ENCODE peak calls at places on chromosome 5, in eight cellular contexts. P, Y, T, J, K, O, U and C are unnamed samples. For H3K36me3, the result is how much of the 10 kb centered on the place peaks cover.

GRCh38 chr5:14809369-14810144 is 62.0 kb downstream of the ANKH start:
- DNase-seq in U (no peak), P (no peak), J (peak), T (peak), O (no peak), K (peak), Y (no peak), C (peak)

GRCh38 chr5:75340714-75341478 is 3.9 kb downstream of the HMGCR start:
- DNase-seq in K (no peak), P (no peak), Y (no peak), U (no peak), J (no peak), O (no peak), T (no peak), C (no peak)

GRCh38 chr5:164139423-164139822 is 634.0 kb downstream of the MAT2B start:
- DNase-seq in J (no peak), O (no peak), Y (no peak), U (no peak), T (no peak), K (no peak), P (no peak), C (no peak)

GRCh38 chr5:90421136-90421535 is 11.6 kb upstream of the CETN3 start:
- DNase-seq in O (no peak), J (no peak), K (peak), P (no peak), T (peak), Y (no peak), U (no peak), C (peak)

GRCh38 chr5:95924720-95925119 is 36.9 kb downstream of the ELL2 start:
- DNase-seq in K (no peak), P (no peak), U (no peak), O (no peak), Y (no peak), T (peak), J (no peak), C (no peak)

GRCh38 chr5:59275537-59276276 is 617.8 kb downstream of the PDE4D start:
- DNase-seq in Y (no peak), P (no peak), O (no peak), T (no peak), U (no peak), K (peak), J (peak), C (peak)

GRCh38 chr5:61582421-61582820 is 250.4 kb downstream of the ZSWIM6 start:
- DNase-seq in J (no peak), K (no peak), O (no peak), P (no peak), Y (no peak), T (no peak), U (no peak), C (no peak)

GRCh38 chr5:16437974-16438373 is 27.6 kb downstream of the ZNF622 start:
- DNase-seq in K (no peak), T (no peak), J (no peak), O (no peak), Y (no peak), U (no peak), P (no peak), C (no peak)

GRCh38 chr5:54171645-54172384 is 138.6 kb downstream of the ARL15 start:
- DNase-seq in K (peak), Y (no peak), U (no peak), J (no peak), O (no peak), P (no peak), T (no peak), C (peak)

GRCh38 chr5:74634611-74635286 is 5.8 kb downstream of the ENC1 start:
- DNase-seq in Y (no peak), K (no peak), U (no peak), T (no peak), P (no peak), J (no peak), O (no peak), C (no peak)

GRCh38 chr5:39015743-39016586 is 58.2 kb downstream of the RICTOR start:
- DNase-seq in T (peak), O (no peak), K (no peak), J (no peak), P (no peak), Y (no peak), U (no peak), C (no peak)

GRCh38 chr5:149452007-149452664 is 73.0 kb upstream of the IL17B start:
- DNase-seq in P (no peak), U (peak), Y (no peak), K (peak), O (no peak), J (peak), T (peak), C (peak)

GRCh38 chr5:76483433-76483832 is 80.3 kb downstream of the IQGAP2 start:
- DNase-seq in J (no peak), O (no peak), K (no peak), P (no peak), U (no peak), T (no peak), Y (no peak), C (no peak)

GRCh38 chr5:61966991-61967390 is 339.0 kb upstream of the KIF2A start:
- DNase-seq in P (no peak), K (no peak), O (no peak), U (no peak), T (no peak), J (no peak), Y (no peak), C (no peak)

GRCh38 chr5:134176523-134177196 is at the start of gene SKP1:
- DNase-seq in J (peak), Y (peak), T (peak), K (peak), U (peak), P (peak), O (peak), C (peak)

GRCh38 chr5:17340363-17340762 is 122.9 kb downstream of the BASP1 start:
- DNase-seq in K (no peak), U (no peak), Y (no peak), T (no peak), J (no peak), P (no peak), O (no peak), C (no peak)

GRCh38 chr5:105475401-105475800 is 1912.8 kb upstream of the NUDT12 start:
- DNase-seq in T (no peak), Y (no peak), J (no peak), U (no peak), P (peak), O (no peak), K (no peak), C (no peak)

GRCh38 chr5:94243612-94244011 is 374.8 kb downstream of the KIAA0825 start:
- DNase-seq in U (no peak), O (no peak), T (no peak), Y (no peak), P (no peak), J (no peak), K (no peak), C (no peak)

GRCh38 chr5:135243194-135244191 is 155.5 kb downstream of the MACROH2A1 start:
- DNase-seq in U (peak), T (peak), K (peak), O (peak), J (peak), P (peak), Y (peak), C (peak)

GRCh38 chr5:107284822-107285510 is 385.8 kb downstream of the EFNA5 start:
- DNase-seq in P (no peak), O (no peak), K (no peak), Y (no peak), J (no peak), U (no peak), T (no peak), C (no peak)

GRCh38 chr5:109739741-109740140 is 50.0 kb downstream of the MAN2A1 start:
- DNase-seq in T (no peak), Y (no peak), U (no peak), K (no peak), P (no peak), J (no peak), O (no peak), C (no peak)

GRCh38 chr5:133124891-133125290 is 73.1 kb downstream of the HSPA4 start:
- DNase-seq in O (no peak), P (no peak), U (no peak), Y (no peak), T (no peak), K (no peak), J (no peak), C (no peak)

GRCh38 chr5:147831465-147831864 is at the start of gene SPINK1:
- DNase-seq in T (no peak), U (no peak), O (no peak), P (no peak), Y (no peak), J (no peak), K (peak), C (peak)

GRCh38 chr5:77400645-77401044 is 91.5 kb downstream of the WDR41 start:
- DNase-seq in K (no peak), J (no peak), O (no peak), T (no peak), P (no peak), U (no peak), Y (no peak), C (no peak)

GRCh38 chr5:113059232-113059805 is 82.7 kb downstream of the DCP2 start:
- DNase-seq in J (no peak), T (no peak), P (no peak), K (no peak), Y (no peak), U (peak), O (no peak), C (no peak)

GRCh38 chr5:107295914-107296313 is 374.8 kb downstream of the EFNA5 start:
- DNase-seq in O (no peak), U (no peak), J (no peak), P (no peak), T (no peak), Y (no peak), K (no peak), C (no peak)

GRCh38 chr5:176938472-176938871 is 39.3 kb upstream of the HK3 start:
- DNase-seq in J (no peak), Y (no peak), K (no peak), P (no peak), U (no peak), T (no peak), O (no peak), C (no peak)
- H3K36me3 ChIP-seq in J (under half), Y (under half), K (half or more), P (under half), U (half or more), T (under half), O (under half), C (under half)

GRCh38 chr5:172455087-172455381 is 709 bp upstream of the SH3PXD2B start:
- DNase-seq in Y (no peak), K (no peak), O (no peak), T (no peak), P (no peak), U (no peak), J (no peak), C (peak)

GRCh38 chr5:172455511-172456061 is 1.3 kb upstream of the SH3PXD2B start:
- DNase-seq in Y (no peak), U (no peak), O (peak), T (no peak), K (no peak), J (peak), P (no peak), C (peak)

GRCh38 chr5:172453986-172454354 is 355 bp downstream of the SH3PXD2B start:
- DNase-seq in Y (no peak), U (peak), O (no peak), J (peak), T (no peak), P (no peak), K (no peak), C (peak)

GRCh38 chr5:172453206-172453985 is 929 bp downstream of the SH3PXD2B start:
- DNase-seq in J (peak), O (peak), U (peak), P (peak), K (peak), Y (no peak), T (peak), C (peak)

DNA sequence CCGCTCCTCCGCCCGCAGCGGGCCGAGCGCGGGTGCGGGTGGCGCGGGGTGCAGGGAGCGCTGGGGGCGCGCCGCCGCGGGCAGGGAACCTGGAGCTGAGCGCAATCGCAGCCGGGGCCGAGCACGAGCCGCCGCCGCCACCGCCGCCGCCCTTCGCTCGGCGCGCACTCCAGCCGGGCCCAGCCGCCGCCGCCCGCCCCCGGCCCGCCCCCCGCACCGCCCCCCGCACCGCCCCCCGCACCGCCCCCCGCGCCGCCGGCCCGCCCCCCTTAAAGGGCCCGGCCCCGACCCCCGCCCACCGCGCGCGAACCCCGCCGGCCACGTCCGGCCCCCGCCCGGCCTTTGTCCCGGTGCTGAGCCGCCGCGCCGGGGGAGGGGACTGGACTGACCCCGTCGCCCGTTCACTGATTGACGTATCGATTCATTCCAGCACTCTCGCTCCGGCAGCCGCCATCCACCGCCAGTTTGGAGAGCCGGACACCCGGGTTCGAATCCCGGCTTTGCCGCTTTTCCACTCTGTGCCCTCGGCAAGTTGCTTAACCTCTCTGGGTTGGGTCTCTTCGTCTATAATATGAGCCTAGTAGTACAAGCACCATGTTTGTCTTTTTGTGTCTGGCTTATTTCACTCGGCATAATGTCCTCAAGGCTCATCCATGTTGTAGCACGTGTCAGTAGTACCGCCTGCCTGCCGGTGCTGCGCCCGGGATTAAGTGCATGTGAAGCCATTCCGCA is at the start of gene SH3PXD2B:
- DNase-seq in Y (peak), T (peak), K (peak), O (peak), J (peak), U (peak), P (peak), C (peak)
- TF ChIP-seq EP300 in Y (no peak), T (no peak), K (no peak), O (no peak), J (no peak), U (no peak), P (no peak), C (no peak)

GRCh38 chr5:23473915-23474679 is 33.3 kb upstream of the PRDM9 start:
- DNase-seq in U (no peak), J (no peak), P (no peak), K (no peak), Y (no peak), T (no peak), O (no peak), C (no peak)
- TF ChIP-seq POLR2AphosphoS5 in U (no peak), J (no peak), P (no peak), K (no peak), Y (no peak), T (no peak), O (no peak), C (no peak)

DNA sequence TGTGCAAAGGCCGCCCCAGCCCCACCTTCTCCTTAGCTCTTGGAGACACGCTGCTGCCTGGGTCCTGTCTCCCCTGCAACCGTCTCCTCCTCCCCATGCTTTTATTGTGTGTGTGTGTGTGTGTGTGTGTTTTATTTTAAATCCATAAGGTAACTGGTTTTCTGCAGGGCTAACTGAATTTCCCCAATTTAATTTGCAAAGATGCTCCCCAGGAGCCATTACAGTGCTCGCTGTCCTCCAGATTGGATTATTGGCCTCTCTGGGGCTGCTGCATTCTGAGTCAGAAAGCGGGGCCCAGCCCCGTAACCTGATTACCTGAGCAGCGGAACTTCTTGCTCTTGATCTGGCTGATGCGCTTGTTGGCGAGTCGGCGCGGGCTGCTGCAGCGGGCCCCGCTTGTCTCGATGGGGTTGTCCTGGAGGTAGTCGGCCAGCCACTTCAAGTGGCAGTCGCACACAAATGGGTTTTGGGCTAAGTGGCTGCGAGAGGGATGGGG is 193.3 kb upstream of the PANK3 start:
- DNase-seq in K (no peak), T (no peak), U (peak), O (no peak), Y (peak), J (no peak), P (no peak), C (no peak)
- H3K36me3 ChIP-seq in K (under half), T (under half), U (half or more), O (under half), Y (under half), J (under half), P (under half), C (under half)

GRCh38 chr5:141636413-141637265 is at the start of the genes HDAC3 and RELL2:
- DNase-seq in P (peak), Y (peak), T (peak), J (peak), K (peak), U (peak), O (peak), C (peak)

GRCh38 chr5:141638771-141639170 is 2.0 kb downstream of the RELL2 start:
- DNase-seq in Y (no peak), P (no peak), K (no peak), T (no peak), O (no peak), J (no peak), U (no peak), C (no peak)

GRCh38 chr5:141636106-141636412 is 590 bp downstream of the HDAC3 start:
- DNase-seq in O (no peak), J (no peak), P (no peak), T (no peak), K (no peak), U (no peak), Y (no peak), C (no peak)

GRCh38 chr5:141637693-141638419 is 1.1 kb downstream of the RELL2 start:
- DNase-seq in T (peak), O (peak), K (peak), J (peak), P (no peak), Y (peak), U (peak), C (peak)

DNA sequence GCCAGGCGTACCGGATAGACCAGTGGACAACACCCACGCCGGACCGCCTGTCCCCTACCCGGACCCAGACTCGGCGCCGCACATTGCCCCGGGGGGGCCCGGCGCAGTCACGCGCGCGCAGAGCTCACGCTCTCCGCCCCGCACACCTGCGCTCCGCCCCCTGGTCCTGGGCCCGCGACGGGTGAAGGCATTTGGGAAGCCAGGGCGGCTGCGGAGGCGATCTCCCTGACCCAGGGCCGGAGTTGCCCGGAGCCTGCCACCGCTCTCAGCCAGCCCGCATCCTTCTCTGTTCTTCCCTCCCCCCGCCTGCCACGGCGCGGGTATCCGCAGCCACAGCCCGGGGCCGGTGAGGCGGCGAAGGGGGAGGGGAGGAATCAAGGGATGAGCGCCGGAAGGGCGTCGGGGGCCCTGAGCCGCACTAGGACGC is 482 bp downstream of the RELL2 start:
- DNase-seq in J (no peak), K (peak), O (no peak), P (no peak), T (no peak), Y (peak), U (peak), C (peak)
- TF ChIP-seq EP300 in J (no peak), K (no peak), O (no peak), P (no peak), T (no peak), Y (no peak), U (no peak), C (no peak)

DNA sequence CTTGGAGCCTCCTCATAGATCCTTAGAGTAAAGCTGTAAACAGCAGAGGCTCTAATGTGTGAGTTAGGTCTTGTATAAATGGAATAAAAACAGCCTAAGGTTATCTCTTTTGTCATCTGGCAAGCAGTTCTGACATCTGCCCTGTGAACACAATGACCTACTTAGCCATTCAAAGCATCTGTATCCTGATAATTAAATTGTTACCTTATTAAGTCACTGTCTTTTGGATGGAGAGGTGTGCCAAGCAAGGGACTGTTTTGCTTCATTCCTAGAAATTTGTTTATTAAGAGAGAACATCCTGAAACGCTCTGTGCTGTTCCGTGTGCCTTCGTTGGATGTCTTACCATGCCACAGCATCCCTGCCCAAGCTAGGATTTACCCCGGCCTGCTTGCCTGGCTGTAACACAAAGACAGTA is 1.5 kb downstream of the LSM11 start:
- DNase-seq in P (no peak), Y (no peak), K (no peak), U (peak), T (no peak), O (no peak), J (no peak), C (no peak)
- TF ChIP-seq POLR2AphosphoS5 in P (no peak), Y (no peak), K (no peak), U (no peak), T (no peak), O (no peak), J (no peak), C (no peak)

GRCh38 chr5:154956712-154957111 is 15.8 kb downstream of the MRPL22 start:
- DNase-seq in P (no peak), O (no peak), J (no peak), K (no peak), Y (no peak), U (no peak), T (no peak), C (no peak)
- H3K36me3 ChIP-seq in P (under half), O (under half), J (under half), K (half or more), Y (under half), U (under half), T (under half), C (under half)

GRCh38 chr5:37626266-37626665 is 213.6 kb downstream of the GDNF start:
- DNase-seq in K (no peak), J (no peak), U (no peak), T (no peak), Y (no peak), O (no peak), P (no peak), C (no peak)
- TF ChIP-seq EP300 in K (no peak), J (no peak), U (no peak), T (no peak), Y (no peak), O (no peak), P (no peak), C (no peak)